ENCODE peak calls at places on chromosomes 6 and 20, in nine cellular contexts. F, G, C, I, H, R, P, E and N are unnamed samples.

GRCh38 chr6:14983599-14984296 is 262.1 kb upstream of the JARID2 start:
- DNase-seq in F (no peak), H (peak), C (no peak), E (no peak), I (no peak), R (peak), P (no peak), G (no peak), N (peak)

GRCh38 chr6:106300944-106301343 is 24.6 kb downstream of the ATG5 start:
- DNase-seq in P (no peak), R (peak), I (no peak), E (peak), F (no peak), C (peak), G (no peak), H (peak), N (peak)

GRCh38 chr6:143707702-143708101 is 29.9 kb downstream of the PHACTR2 start:
- DNase-seq in E (no peak), P (no peak), R (no peak), H (no peak), F (no peak), I (no peak), C (no peak), G (no peak), N (no peak)

GRCh38 chr6:149457316-149457884 is 27.4 kb downstream of the ZC3H12D start:
- DNase-seq in P (no peak), E (no peak), G (no peak), R (peak), F (no peak), H (no peak), I (no peak), C (no peak), N (no peak)

GRCh38 chr6:108874470-108875160 is 26.4 kb downstream of the ARMC2 start:
- DNase-seq in H (no peak), G (no peak), R (peak), I (peak), F (no peak), C (peak), E (peak), P (no peak), N (no peak)

GRCh38 chr20:5001174-5002076 is at the start of gene SLC23A2:
- DNase-seq in F (peak), E (peak), I (peak), C (no peak), G (peak), R (no peak), H (no peak), P (no peak), N (peak)

GRCh38 chr20:57619053-57619831 is 984 bp downstream of the ZBP1 start:
- DNase-seq in P (no peak), E (peak), H (no peak), C (no peak), G (no peak), F (no peak), R (no peak), I (peak), N (no peak)

GRCh38 chr6:137188855-137189254 is 15.4 kb upstream of the IL22RA2 start:
- DNase-seq in E (peak), R (peak), G (no peak), H (no peak), P (no peak), I (no peak), F (no peak), C (no peak), N (no peak)

GRCh38 chr6:36757206-36757605 is 59.6 kb downstream of the RAB44 start:
- DNase-seq in P (no peak), I (no peak), R (no peak), C (no peak), G (no peak), H (no peak), F (no peak), E (peak), N (no peak)

GRCh38 chr6:167034056-167034455 is 34.9 kb downstream of the CEP43 start:
- DNase-seq in I (no peak), C (no peak), H (no peak), R (no peak), P (no peak), F (no peak), E (no peak), G (no peak), N (no peak)

GRCh38 chr20:61526907-61527306 is 274.8 kb downstream of the CDH4 start:
- DNase-seq in F (no peak), R (no peak), I (no peak), C (no peak), P (no peak), G (no peak), H (no peak), E (no peak), N (no peak)

GRCh38 chr20:20277772-20278382 is 90.0 kb upstream of the INSM1 start:
- DNase-seq in G (no peak), H (no peak), E (no peak), F (peak), R (no peak), I (no peak), P (no peak), C (no peak), N (no peak)

GRCh38 chr6:18997375-18997826 is 610.3 kb downstream of the RNF144B start:
- DNase-seq in C (peak), F (no peak), P (no peak), E (peak), H (peak), I (peak), G (peak), R (peak), N (peak)

GRCh38 chr6:121482751-121483150 is 47.3 kb downstream of the GJA1 start:
- DNase-seq in E (no peak), H (no peak), I (no peak), C (no peak), F (no peak), R (no peak), P (no peak), G (no peak), N (no peak)

GRCh38 chr6:75230484-75231325 is 12.9 kb downstream of the COX7A2 start:
- DNase-seq in E (no peak), H (peak), R (peak), F (no peak), P (no peak), G (no peak), C (peak), I (no peak), N (peak)

GRCh38 chr6:91276315-91276714 is 689.4 kb upstream of the MAP3K7 start:
- DNase-seq in I (no peak), P (no peak), F (no peak), G (no peak), C (no peak), E (no peak), R (peak), H (peak), N (peak)
- TF ChIP-seq CTCF in I (no peak), P (no peak), F (peak), G (peak), C (peak), E (peak), R (peak), H (peak), N (no peak)

GRCh38 chr6:95243091-95243490 is 334.2 kb upstream of the MANEA start:
- DNase-seq in P (no peak), I (no peak), C (no peak), H (no peak), E (no peak), F (no peak), G (no peak), R (no peak), N (no peak)

GRCh38 chr6:95249661-95250060 is 327.7 kb upstream of the MANEA start:
- DNase-seq in R (peak), H (no peak), I (no peak), C (no peak), P (no peak), G (no peak), E (no peak), F (no peak), N (no peak)

GRCh38 chr6:95244749-95245148 is 332.6 kb upstream of the MANEA start:
- DNase-seq in I (no peak), F (no peak), E (no peak), P (no peak), R (no peak), G (no peak), H (peak), C (no peak), N (no peak)

GRCh38 chr6:95249176-95249575 is 328.2 kb upstream of the MANEA start:
- DNase-seq in H (peak), F (no peak), R (peak), E (no peak), C (peak), P (no peak), G (no peak), I (no peak), N (no peak)

GRCh38 chr6:95248501-95248900 is 328.8 kb upstream of the MANEA start:
- DNase-seq in R (peak), P (no peak), F (no peak), C (no peak), I (no peak), H (no peak), G (no peak), E (no peak), N (no peak)
- TF ChIP-seq CTCF in R (peak), P (no peak), F (no peak), C (no peak), I (no peak), H (no peak), G (no peak), E (no peak), N (no peak)

DNA sequence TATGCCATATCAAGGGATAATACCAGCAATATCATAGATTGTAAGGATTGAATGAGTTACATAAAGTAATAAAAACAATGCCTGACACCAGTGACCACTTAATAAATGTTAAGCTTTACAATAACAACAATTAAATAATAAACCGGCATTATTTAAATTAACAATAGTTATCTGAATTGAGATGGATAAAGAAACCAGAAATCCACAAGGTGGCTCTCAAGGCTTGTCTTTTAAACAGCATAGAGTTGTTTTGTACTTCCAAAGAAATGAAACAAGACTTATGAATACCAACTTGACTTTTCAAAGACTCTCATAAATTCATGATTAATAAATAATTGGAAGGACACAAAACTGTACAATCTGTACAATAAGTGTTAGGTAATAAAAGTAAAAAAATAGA is 203.1 kb downstream of the ASCC3 start:
- DNase-seq in H (no peak), G (no peak), R (peak), P (no peak), I (no peak), E (no peak), C (peak), F (no peak), N (no peak)
- TF ChIP-seq CTCF in H (no peak), G (no peak), R (peak), P (no peak), I (no peak), E (no peak), C (peak), F (peak), N (no peak)

GRCh38 chr6:168890306-168890995 is 363.2 kb downstream of the THBS2 start:
- DNase-seq in I (no peak), R (no peak), P (no peak), G (no peak), F (no peak), C (no peak), E (no peak), H (no peak), N (no peak)

GRCh38 chr6:168895102-168895812 is 358.4 kb downstream of the THBS2 start:
- DNase-seq in G (peak), E (peak), F (peak), P (no peak), R (peak), C (peak), I (peak), H (peak), N (peak)

GRCh38 chr6:168888102-168888501 is 365.5 kb downstream of the THBS2 start:
- DNase-seq in E (no peak), R (no peak), P (no peak), G (no peak), H (no peak), C (no peak), F (no peak), I (no peak), N (no peak)

GRCh38 chr6:168888786-168889345 is 364.8 kb downstream of the THBS2 start:
- DNase-seq in G (no peak), E (no peak), I (no peak), H (no peak), F (no peak), R (no peak), C (no peak), P (no peak), N (no peak)

GRCh38 chr6:168892031-168892430 is 361.6 kb downstream of the THBS2 start:
- DNase-seq in P (no peak), F (no peak), C (no peak), R (no peak), E (no peak), G (no peak), I (no peak), H (no peak), N (no peak)
- TF ChIP-seq CTCF in P (no peak), F (no peak), C (no peak), R (no peak), E (no peak), G (peak), I (no peak), H (no peak), N (no peak)

GRCh38 chr20:2470432-2471193 is at the start of gene SNRPB:
- DNase-seq in P (peak), F (peak), E (peak), G (peak), H (peak), I (peak), C (peak), R (peak), N (peak)

GRCh38 chr20:2480381-2480780 is 9.8 kb upstream of the SNRPB start:
- DNase-seq in H (no peak), I (no peak), P (no peak), G (no peak), F (no peak), R (no peak), E (no peak), C (no peak), N (no peak)

GRCh38 chr20:2476742-2477615 is 6.4 kb upstream of the SNRPB start:
- DNase-seq in H (no peak), F (no peak), P (no peak), E (no peak), G (peak), C (no peak), I (no peak), R (no peak), N (no peak)

DNA sequence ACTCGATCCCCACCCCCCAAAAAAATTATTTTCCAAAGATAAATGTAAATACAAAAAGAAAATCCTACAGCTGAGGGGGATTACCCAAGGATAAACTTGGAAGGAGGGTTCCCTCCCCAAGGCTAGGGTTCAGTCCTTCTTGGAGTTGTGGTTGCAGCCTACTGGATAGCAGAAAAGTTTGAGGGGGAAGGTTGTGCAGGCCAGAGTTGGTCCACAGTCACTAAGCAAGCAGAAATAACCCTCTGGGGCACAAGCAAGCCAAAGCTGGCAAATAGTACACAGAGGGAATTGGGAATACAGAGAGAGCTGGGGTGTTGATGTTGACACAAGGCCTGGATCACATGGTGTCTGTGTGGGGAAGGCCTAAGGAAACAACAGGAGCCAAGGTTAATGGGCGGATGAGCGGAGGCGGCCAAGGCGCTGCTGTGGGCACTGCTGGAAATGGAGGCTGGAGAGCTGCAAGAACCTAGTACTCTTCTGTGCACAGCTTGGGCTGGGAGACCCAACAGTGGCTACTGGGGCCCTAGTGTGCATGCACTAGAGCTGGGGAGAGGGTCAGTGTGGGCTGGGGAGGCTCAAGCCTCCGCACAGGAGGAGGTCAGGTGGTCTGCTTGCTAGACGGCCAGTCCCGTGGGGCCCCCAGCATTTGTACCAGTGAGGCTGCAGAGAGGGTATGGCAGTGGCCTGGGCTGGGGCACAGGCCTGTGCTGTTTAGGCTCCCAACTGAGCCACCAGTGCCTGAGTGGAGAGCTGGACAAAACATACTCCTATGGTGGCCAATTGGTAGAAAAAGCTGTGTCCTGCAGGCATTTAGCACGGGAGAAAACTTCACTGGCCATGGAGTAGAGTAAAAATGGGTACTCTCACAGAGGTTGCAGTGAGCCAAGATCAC is 5.5 kb upstream of the SNRPB start:
- DNase-seq in R (no peak), E (no peak), G (no peak), C (no peak), F (no peak), H (no peak), I (no peak), P (no peak), N (no peak)
- TF ChIP-seq CTCF in R (no peak), E (no peak), G (no peak), C (no peak), F (no peak), H (no peak), I (no peak), P (no peak), N (no peak)

DNA sequence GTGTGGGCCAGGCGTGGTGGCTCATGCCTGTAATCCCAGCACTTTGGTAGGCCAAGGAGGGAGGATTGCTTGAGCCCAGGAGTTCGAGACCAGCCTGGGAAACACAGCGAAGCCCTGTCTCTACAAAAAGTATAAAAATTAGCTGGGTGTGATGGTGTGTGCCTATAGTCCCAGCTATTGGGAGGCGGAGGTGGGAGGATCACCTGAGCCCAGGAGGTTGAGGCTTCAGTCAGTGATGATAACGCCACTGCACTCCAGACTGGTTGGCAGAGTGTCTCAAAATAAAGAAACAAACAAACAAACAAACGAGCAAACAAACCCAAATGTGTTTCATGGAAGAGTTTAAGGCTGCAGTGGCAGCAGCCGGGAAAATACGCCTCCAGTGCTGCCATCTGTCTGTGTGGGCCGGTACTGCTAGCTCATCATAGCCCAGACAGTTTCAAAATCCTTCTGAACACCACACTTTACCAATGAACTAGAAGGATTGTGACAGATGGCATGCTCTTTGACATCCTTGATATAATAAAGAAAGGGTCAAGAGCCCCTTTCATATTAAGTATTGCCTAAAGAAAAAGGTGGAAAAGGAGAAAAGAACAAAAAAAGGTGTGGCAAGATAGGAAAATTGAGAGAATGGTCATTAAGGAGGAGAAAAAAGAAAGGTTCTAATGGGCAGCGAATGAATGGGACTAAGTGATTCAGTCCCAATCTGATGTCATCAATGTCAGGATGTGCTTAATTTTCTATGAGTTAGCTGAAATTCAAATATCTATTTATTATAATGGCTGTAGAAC is 298.6 kb downstream of the SYNE1 start:
- DNase-seq in I (peak), R (peak), H (peak), E (peak), C (peak), G (peak), P (no peak), F (peak), N (peak)
- TF ChIP-seq CTCF in I (peak), R (peak), H (peak), E (peak), C (peak), G (peak), P (peak), F (peak), N (peak)